ENCODE peak calls at places on chromosomes 11 and 22, in eight cellular contexts. One of them, this sample, is unnamed.

GRCh38 chr22:32352681-32353080 is 5.0 kb upstream of the RFPL3 start:
- DNase-seq in H1: no peak
- DNase-seq in tibial nerve: no peak
- DNase-seq in IMR-90: no peak
- DNase-seq in sigmoid colon: no peak
- DNase-seq in astrocyte of the spinal cord: no peak
- DNase-seq in RWPE1: no peak
- DNase-seq in HCT116: no peak
- DNase-seq in this sample: no peak

GRCh38 chr11:101487775-101488174 is 96.0 kb downstream of the TRPC6 start:
- DNase-seq in H1: no peak
- DNase-seq in tibial nerve: no peak
- DNase-seq in IMR-90: peak; percentile 79
- DNase-seq in sigmoid colon: no peak
- DNase-seq in astrocyte of the spinal cord: peak; percentile 12
- DNase-seq in RWPE1: no peak
- DNase-seq in HCT116: no peak
- DNase-seq in this sample: peak; percentile 46

GRCh38 chr22:36761553-36762240 is 14.2 kb downstream of the IFT27 start:
- DNase-seq in H1: no peak
- DNase-seq in tibial nerve: no peak
- DNase-seq in IMR-90: no peak
- DNase-seq in sigmoid colon: peak; percentile 46
- DNase-seq in astrocyte of the spinal cord: no peak
- DNase-seq in RWPE1: no peak
- DNase-seq in HCT116: no peak
- DNase-seq in this sample: no peak

GRCh38 chr11:11290354-11290753 is 62.7 kb downstream of the CSNK2A3 start:
- DNase-seq in H1: no peak
- DNase-seq in tibial nerve: no peak
- DNase-seq in IMR-90: no peak
- DNase-seq in sigmoid colon: peak; percentile 34
- DNase-seq in astrocyte of the spinal cord: no peak
- DNase-seq in RWPE1: no peak
- DNase-seq in HCT116: no peak
- DNase-seq in this sample: no peak

GRCh38 chr11:61555051-61555969 is 25.6 kb downstream of the SYT7 start:
- DNase-seq in H1: peak; percentile 72
- DNase-seq in tibial nerve: no peak
- DNase-seq in IMR-90: no peak
- DNase-seq in sigmoid colon: no peak
- DNase-seq in astrocyte of the spinal cord: no peak
- DNase-seq in RWPE1: no peak
- DNase-seq in HCT116: no peak
- DNase-seq in this sample: no peak

GRCh38 chr11:111531687-111532364 is 8.7 kb upstream of the LAYN start:
- DNase-seq in H1: no peak
- DNase-seq in tibial nerve: no peak
- DNase-seq in IMR-90: peak; percentile 95
- DNase-seq in sigmoid colon: no peak
- DNase-seq in astrocyte of the spinal cord: peak; percentile 89
- DNase-seq in RWPE1: peak; percentile 87
- DNase-seq in HCT116: peak; percentile 3
- DNase-seq in this sample: peak; percentile 86

GRCh38 chr22:49244466-49245420 is 582.9 kb downstream of the BRD1 start:
- DNase-seq in H1: peak; percentile 37
- DNase-seq in tibial nerve: no peak
- DNase-seq in IMR-90: no peak
- DNase-seq in sigmoid colon: no peak
- DNase-seq in astrocyte of the spinal cord: no peak
- DNase-seq in RWPE1: no peak
- DNase-seq in HCT116: no peak
- DNase-seq in this sample: no peak

GRCh38 chr11:126407101-126407521 is 51.6 kb downstream of the ST3GAL4 start:
- DNase-seq in H1: no peak
- DNase-seq in tibial nerve: no peak
- DNase-seq in IMR-90: no peak
- DNase-seq in sigmoid colon: no peak
- DNase-seq in astrocyte of the spinal cord: no peak
- DNase-seq in RWPE1: no peak
- DNase-seq in HCT116: no peak
- DNase-seq in this sample: no peak

GRCh38 chr22:27100789-27101188 is 443.4 kb downstream of the MIAT start:
- DNase-seq in H1: peak; percentile 61
- DNase-seq in tibial nerve: no peak
- DNase-seq in IMR-90: peak; percentile 45
- DNase-seq in sigmoid colon: peak; percentile 76
- DNase-seq in astrocyte of the spinal cord: peak; percentile 76
- DNase-seq in RWPE1: no peak
- DNase-seq in HCT116: no peak
- DNase-seq in this sample: no peak

GRCh38 chr11:98056945-98057344 is 963.8 kb upstream of the CNTN5 start:
- DNase-seq in H1: no peak
- DNase-seq in tibial nerve: no peak
- DNase-seq in IMR-90: no peak
- DNase-seq in sigmoid colon: no peak
- DNase-seq in astrocyte of the spinal cord: no peak
- DNase-seq in RWPE1: no peak
- DNase-seq in HCT116: no peak
- DNase-seq in this sample: no peak

GRCh38 chr11:83272627-83273026 is 13.5 kb downstream of the CCDC90B start:
- DNase-seq in H1: no peak
- DNase-seq in tibial nerve: no peak
- DNase-seq in IMR-90: peak; percentile 82
- DNase-seq in sigmoid colon: no peak
- DNase-seq in astrocyte of the spinal cord: peak; percentile 80
- DNase-seq in RWPE1: no peak
- DNase-seq in HCT116: no peak
- DNase-seq in this sample: no peak

GRCh38 chr22:48654492-48654891 is 1173.2 kb downstream of the BRD1 start:
- DNase-seq in H1: no peak
- DNase-seq in tibial nerve: no peak
- DNase-seq in IMR-90: no peak
- DNase-seq in sigmoid colon: no peak
- DNase-seq in astrocyte of the spinal cord: no peak
- DNase-seq in RWPE1: no peak
- DNase-seq in HCT116: no peak
- DNase-seq in this sample: no peak

GRCh38 chr11:1772270-1773130 is 8.8 kb upstream of the CTSD start:
- DNase-seq in H1: peak; percentile 71
- DNase-seq in tibial nerve: peak; percentile 38
- DNase-seq in IMR-90: peak; percentile 91
- DNase-seq in sigmoid colon: peak; percentile 81
- DNase-seq in astrocyte of the spinal cord: peak; percentile 96
- DNase-seq in RWPE1: peak; percentile 93
- DNase-seq in HCT116: peak; percentile 62
- DNase-seq in this sample: peak; percentile 91

GRCh38 chr11:85815186-85815911 is 4.4 kb upstream of the SYTL2 start:
- DNase-seq in H1: no peak
- DNase-seq in tibial nerve: no peak
- DNase-seq in IMR-90: peak; percentile 95
- DNase-seq in sigmoid colon: no peak
- DNase-seq in astrocyte of the spinal cord: peak; percentile 89
- DNase-seq in RWPE1: peak; percentile 15
- DNase-seq in HCT116: no peak
- DNase-seq in this sample: no peak

GRCh38 chr11:113249491-113249763 is 65.0 kb upstream of the TTC12 start:
- DNase-seq in H1: no peak
- DNase-seq in tibial nerve: no peak
- DNase-seq in IMR-90: no peak
- DNase-seq in sigmoid colon: no peak
- DNase-seq in astrocyte of the spinal cord: no peak
- DNase-seq in RWPE1: no peak
- DNase-seq in HCT116: no peak
- DNase-seq in this sample: peak; percentile 13

GRCh38 chr11:28939381-28939780 is 831.2 kb downstream of the METTL15 start:
- DNase-seq in H1: no peak
- DNase-seq in tibial nerve: no peak
- DNase-seq in IMR-90: no peak
- DNase-seq in sigmoid colon: no peak
- DNase-seq in astrocyte of the spinal cord: no peak
- DNase-seq in RWPE1: no peak
- DNase-seq in HCT116: no peak
- DNase-seq in this sample: no peak

GRCh38 chr11:21556936-21557335 is 635.9 kb upstream of the ANO5 start:
- DNase-seq in H1: no peak
- DNase-seq in tibial nerve: no peak
- DNase-seq in IMR-90: no peak
- DNase-seq in sigmoid colon: no peak
- DNase-seq in astrocyte of the spinal cord: no peak
- DNase-seq in RWPE1: no peak
- DNase-seq in HCT116: no peak
- DNase-seq in this sample: no peak

GRCh38 chr11:1442163-1442562 is 44.4 kb downstream of the MOB2 start:
- DNase-seq in H1: peak; percentile 82
- DNase-seq in tibial nerve: no peak
- DNase-seq in IMR-90: no peak
- DNase-seq in sigmoid colon: no peak
- DNase-seq in astrocyte of the spinal cord: no peak
- DNase-seq in RWPE1: peak; percentile 47
- DNase-seq in HCT116: no peak
- DNase-seq in this sample: peak; percentile 14

GRCh38 chr11:61900251-61900650 is 8.9 kb upstream of the FADS3 start:
- DNase-seq in H1: no peak
- DNase-seq in tibial nerve: no peak
- DNase-seq in IMR-90: no peak
- DNase-seq in sigmoid colon: no peak
- DNase-seq in astrocyte of the spinal cord: no peak
- DNase-seq in RWPE1: no peak
- DNase-seq in HCT116: no peak
- DNase-seq in this sample: no peak

GRCh38 chr11:62612366-62613274 is at the start of the genes EML3 and ROM1:
- DNase-seq in H1: peak; percentile 94
- DNase-seq in tibial nerve: peak; percentile 89
- DNase-seq in IMR-90: peak; percentile 63
- DNase-seq in sigmoid colon: peak; percentile 96
- DNase-seq in astrocyte of the spinal cord: peak; percentile 75
- DNase-seq in RWPE1: peak; percentile 88
- DNase-seq in HCT116: no peak
- DNase-seq in this sample: peak; percentile 89

GRCh38 chr22:47233316-47234243 is 471.1 kb downstream of the TBC1D22A start:
- DNase-seq in H1: no peak
- DNase-seq in tibial nerve: no peak
- DNase-seq in IMR-90: no peak
- DNase-seq in sigmoid colon: no peak
- DNase-seq in astrocyte of the spinal cord: no peak
- DNase-seq in RWPE1: no peak
- DNase-seq in HCT116: no peak
- DNase-seq in this sample: no peak

DNA sequence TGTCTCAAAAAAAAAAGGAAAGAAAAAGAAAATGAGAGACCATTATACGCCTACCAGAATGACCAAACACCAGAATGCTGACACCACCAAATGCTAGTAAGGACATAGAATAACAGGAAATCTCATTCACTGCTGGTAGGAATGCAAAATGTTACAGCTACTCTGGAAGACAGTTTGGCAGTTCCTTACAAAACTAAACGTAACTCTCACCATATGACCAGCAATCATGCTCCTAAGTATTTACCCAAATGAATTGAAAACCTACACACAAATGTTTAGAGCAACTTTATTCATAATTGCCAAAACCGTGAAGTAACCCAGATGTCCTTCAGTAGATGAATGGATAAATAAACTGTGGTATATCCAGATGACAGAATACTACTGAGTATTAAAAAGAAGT is 7.2 kb downstream of the CHKA start:
- DNase-seq in H1: no peak
- DNase-seq in tibial nerve: no peak
- DNase-seq in IMR-90: peak; percentile 65
- DNase-seq in sigmoid colon: no peak
- DNase-seq in astrocyte of the spinal cord: no peak
- DNase-seq in RWPE1: no peak
- DNase-seq in HCT116: no peak
- DNase-seq in this sample: no peak
- TF ChIP-seq CTCF in H1: no peak
- TF ChIP-seq CTCF in tibial nerve: no peak
- TF ChIP-seq CTCF in IMR-90: peak; percentile 34
- TF ChIP-seq CTCF in sigmoid colon: no peak
- TF ChIP-seq CTCF in astrocyte of the spinal cord: no peak
- TF ChIP-seq CTCF in RWPE1: no peak
- TF ChIP-seq CTCF in HCT116: no peak
- TF ChIP-seq CTCF in this sample: no peak

GRCh38 chr11:26278354-26278753 is 53.6 kb upstream of the ANO3 start:
- DNase-seq in H1: no peak
- DNase-seq in tibial nerve: no peak
- DNase-seq in IMR-90: no peak
- DNase-seq in sigmoid colon: no peak
- DNase-seq in astrocyte of the spinal cord: no peak
- DNase-seq in RWPE1: no peak
- DNase-seq in HCT116: no peak
- DNase-seq in this sample: no peak
- TF ChIP-seq CTCF in H1: no peak
- TF ChIP-seq CTCF in tibial nerve: no peak
- TF ChIP-seq CTCF in IMR-90: no peak
- TF ChIP-seq CTCF in sigmoid colon: no peak
- TF ChIP-seq CTCF in astrocyte of the spinal cord: no peak
- TF ChIP-seq CTCF in RWPE1: no peak
- TF ChIP-seq CTCF in HCT116: no peak
- TF ChIP-seq CTCF in this sample: no peak

GRCh38 chr22:22432479-22432878 is 76.1 kb downstream of the ZNF280B start:
- DNase-seq in H1: no peak
- DNase-seq in tibial nerve: no peak
- DNase-seq in IMR-90: no peak
- DNase-seq in sigmoid colon: no peak
- DNase-seq in astrocyte of the spinal cord: no peak
- DNase-seq in RWPE1: no peak
- DNase-seq in HCT116: no peak
- DNase-seq in this sample: no peak

GRCh38 chr22:22433770-22434169 is 74.8 kb downstream of the ZNF280B start:
- DNase-seq in H1: no peak
- DNase-seq in tibial nerve: no peak
- DNase-seq in IMR-90: no peak
- DNase-seq in sigmoid colon: no peak
- DNase-seq in astrocyte of the spinal cord: no peak
- DNase-seq in RWPE1: no peak
- DNase-seq in HCT116: no peak
- DNase-seq in this sample: no peak

GRCh38 chr22:22432937-22433336 is 75.6 kb downstream of the ZNF280B start:
- DNase-seq in H1: no peak
- DNase-seq in tibial nerve: no peak
- DNase-seq in IMR-90: no peak
- DNase-seq in sigmoid colon: no peak
- DNase-seq in astrocyte of the spinal cord: no peak
- DNase-seq in RWPE1: no peak
- DNase-seq in HCT116: no peak
- DNase-seq in this sample: no peak

GRCh38 chr22:22429374-22430108 is 79.0 kb downstream of the ZNF280B start:
- DNase-seq in H1: no peak
- DNase-seq in tibial nerve: no peak
- DNase-seq in IMR-90: no peak
- DNase-seq in sigmoid colon: no peak
- DNase-seq in astrocyte of the spinal cord: no peak
- DNase-seq in RWPE1: no peak
- DNase-seq in HCT116: no peak
- DNase-seq in this sample: no peak

GRCh38 chr22:22431271-22432220 is 77.0 kb downstream of the ZNF280B start:
- DNase-seq in H1: peak; percentile 89
- DNase-seq in tibial nerve: peak; percentile 70
- DNase-seq in IMR-90: peak; percentile 34
- DNase-seq in sigmoid colon: peak; percentile 72
- DNase-seq in astrocyte of the spinal cord: peak; percentile 39
- DNase-seq in RWPE1: peak; percentile 52
- DNase-seq in HCT116: peak; percentile 34
- DNase-seq in this sample: peak; percentile 69
- TF ChIP-seq CTCF in H1: peak; percentile 76
- TF ChIP-seq CTCF in tibial nerve: peak; percentile 50
- TF ChIP-seq CTCF in IMR-90: peak; percentile 55
- TF ChIP-seq CTCF in sigmoid colon: peak; percentile 15
- TF ChIP-seq CTCF in astrocyte of the spinal cord: peak; percentile 73
- TF ChIP-seq CTCF in RWPE1: peak; percentile 72
- TF ChIP-seq CTCF in HCT116: peak; percentile 64
- TF ChIP-seq CTCF in this sample: peak; percentile 60

GRCh38 chr11:33257897-33258630 is 883 bp downstream of the HIPK3 start:
- DNase-seq in H1: peak; percentile 80
- DNase-seq in tibial nerve: peak; percentile 83
- DNase-seq in IMR-90: peak; percentile 83
- DNase-seq in sigmoid colon: peak; percentile 96
- DNase-seq in astrocyte of the spinal cord: peak; percentile 89
- DNase-seq in RWPE1: peak; percentile 83
- DNase-seq in HCT116: peak; percentile 58
- DNase-seq in this sample: peak; percentile 92
- TF ChIP-seq CTCF in H1: no peak
- TF ChIP-seq CTCF in tibial nerve: no peak
- TF ChIP-seq CTCF in IMR-90: peak; percentile 19
- TF ChIP-seq CTCF in sigmoid colon: peak; percentile 49
- TF ChIP-seq CTCF in astrocyte of the spinal cord: no peak
- TF ChIP-seq CTCF in RWPE1: no peak
- TF ChIP-seq CTCF in HCT116: peak; percentile 11
- TF ChIP-seq CTCF in this sample: no peak

This sample was measured in MCF 10A.